ENCODE peak calls at places on chromosome 12, in eight cellular contexts. H is transverse colon, C is endothelial cell of umbilical vein, L is AG09309, E is right lobe of liver, V is AG04449, J is body of pancreas, S is kidney epithelial cell. I is an unnamed sample.

GRCh38 chr12:128910629-128911028 is 57.4 kb downstream of the GLT1D1 start:
- DNase-seq in L (no peak), H (no peak), E (no peak), J (no peak), S (no peak), V (no peak), C (no peak), I (no peak)

GRCh38 chr12:50103767-50104321 is at the start of gene GPD1:
- DNase-seq in H (peak), C (no peak), E (peak), V (no peak), J (peak), S (no peak), L (no peak), I (no peak)

GRCh38 chr12:104788848-104789271 is 169.2 kb downstream of the SLC41A2 start:
- DNase-seq in L (no peak), V (no peak), S (no peak), H (no peak), E (no peak), C (no peak), J (no peak), I (no peak)

GRCh38 chr12:30692470-30692869 is 3.2 kb downstream of the IPO8 start:
- DNase-seq in S (no peak), C (peak), H (no peak), V (no peak), L (no peak), J (no peak), E (no peak), I (no peak)

GRCh38 chr12:128643106-128643651 is 180.6 kb downstream of the SLC15A4 start:
- DNase-seq in C (no peak), L (no peak), H (no peak), V (no peak), S (no peak), J (no peak), E (no peak), I (no peak)

GRCh38 chr12:88406905-88407304 is 173.4 kb downstream of the KITLG start:
- DNase-seq in J (no peak), L (no peak), C (no peak), S (no peak), V (no peak), E (no peak), H (no peak), I (no peak)

GRCh38 chr12:13587721-13588389 is 391.3 kb downstream of the EMP1 start:
- DNase-seq in E (no peak), V (no peak), C (no peak), J (no peak), S (no peak), L (no peak), H (no peak), I (no peak)

GRCh38 chr12:7716391-7716790 is 5.2 kb downstream of the DPPA3 start:
- DNase-seq in V (no peak), S (no peak), C (no peak), E (no peak), H (no peak), L (no peak), J (no peak), I (peak)

GRCh38 chr12:9869307-9870161 is at the start of gene CLEC2B:
- DNase-seq in C (peak), S (peak), V (peak), L (peak), H (no peak), J (no peak), E (no peak), I (peak)

GRCh38 chr12:40587416-40587815 is 104.8 kb upstream of the CNTN1 start:
- DNase-seq in H (no peak), J (no peak), S (no peak), V (no peak), E (no peak), C (no peak), L (no peak), I (no peak)

GRCh38 chr12:104121001-104121400 is 17.0 kb downstream of the NFYB start:
- DNase-seq in V (no peak), H (no peak), L (peak), E (no peak), S (peak), J (no peak), C (peak), I (no peak)

GRCh38 chr12:51823875-51824565 is 24.5 kb downstream of the FIGNL2 start:
- DNase-seq in V (peak), J (peak), E (no peak), S (no peak), L (peak), C (peak), H (peak), I (peak)

GRCh38 chr12:67698711-67699603 is 50.4 kb downstream of the DYRK2 start:
- DNase-seq in E (no peak), H (no peak), L (peak), S (no peak), J (no peak), C (no peak), V (no peak), I (peak)

GRCh38 chr12:121718653-121719239 is 6.2 kb downstream of the TMEM120B start:
- DNase-seq in J (no peak), C (no peak), V (no peak), H (no peak), S (no peak), L (no peak), E (no peak), I (peak)

GRCh38 chr12:47087088-47087688 is 7.4 kb upstream of the AMIGO2 start:
- DNase-seq in E (no peak), J (no peak), H (no peak), S (no peak), V (no peak), L (no peak), C (peak), I (no peak)

GRCh38 chr12:6084969-6085450 is 39.5 kb downstream of the VWF start:
- DNase-seq in C (no peak), J (no peak), S (no peak), L (no peak), V (no peak), H (no peak), E (peak), I (no peak)

GRCh38 chr12:78555802-78556201 is 308.8 kb upstream of the SYT1 start:
- DNase-seq in C (no peak), J (no peak), E (no peak), L (no peak), S (no peak), V (no peak), H (no peak), I (no peak)

GRCh38 chr12:92341333-92341691 is 195.7 kb upstream of the BTG1 start:
- DNase-seq in L (no peak), H (no peak), J (no peak), S (no peak), C (no peak), E (no peak), V (no peak), I (no peak)

GRCh38 chr12:25458047-25458552 is 95.0 kb downstream of the LMNTD1 start:
- DNase-seq in J (no peak), S (peak), C (peak), L (peak), H (no peak), E (no peak), V (peak), I (no peak)

GRCh38 chr12:20439634-20440033 is 71.3 kb downstream of the PDE3A start:
- DNase-seq in C (no peak), L (no peak), H (no peak), V (no peak), E (no peak), J (no peak), S (no peak), I (no peak)

GRCh38 chr12:70724444-70724843 is 87.2 kb upstream of the PTPRB start:
- DNase-seq in C (peak), H (no peak), E (no peak), J (no peak), L (no peak), V (no peak), S (no peak), I (no peak)

DNA sequence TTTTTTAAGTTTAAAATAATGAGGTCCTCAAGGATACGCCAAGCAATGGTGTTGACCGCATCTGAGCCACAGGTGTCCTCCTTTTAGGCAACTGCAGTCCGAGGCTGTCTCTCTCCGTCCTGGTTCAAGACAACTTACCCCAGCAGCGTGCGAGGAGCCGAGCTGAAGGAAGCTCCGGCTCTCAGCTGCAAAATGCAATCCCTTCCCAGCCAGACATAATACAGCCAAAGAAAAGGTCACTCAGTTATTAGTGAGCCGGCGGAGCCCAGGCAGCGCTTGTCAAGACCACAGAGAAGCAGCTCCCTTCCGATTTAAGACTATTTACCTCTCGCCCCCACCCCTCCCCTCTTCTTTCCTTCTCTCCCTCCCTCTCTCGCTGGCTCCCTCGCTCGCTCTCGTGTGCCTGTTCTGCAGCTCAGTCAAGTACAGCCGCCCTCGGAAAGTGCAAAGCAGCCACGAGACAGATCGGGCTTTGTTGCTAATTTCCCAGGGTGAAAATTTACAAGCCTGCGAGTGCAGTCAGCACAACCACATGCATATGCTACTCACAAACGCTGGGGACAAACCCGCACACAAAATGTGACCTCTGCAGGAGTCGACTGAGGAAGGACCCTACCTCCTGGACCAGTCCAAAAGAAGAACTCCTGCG is 363 bp upstream of the LMO3 start:
- DNase-seq in H (no peak), J (peak), C (peak), V (no peak), E (peak), S (no peak), L (no peak), I (no peak)
- H3K4me3 ChIP-seq in H (peak), J (peak), C (peak), V (peak), E (peak), S (peak), L (no peak), I (no peak)

GRCh38 chr12:32483993-32484392 is 84.6 kb downstream of the FGD4 start:
- DNase-seq in H (no peak), L (no peak), C (no peak), V (no peak), E (no peak), J (no peak), S (no peak), I (no peak)

GRCh38 chr12:32489070-32489469 is 89.7 kb downstream of the FGD4 start:
- DNase-seq in L (no peak), S (no peak), C (no peak), E (no peak), H (no peak), J (no peak), V (no peak), I (no peak)

GRCh38 chr12:32486158-32486557 is 86.8 kb downstream of the FGD4 start:
- DNase-seq in J (no peak), C (peak), L (no peak), V (no peak), H (no peak), E (no peak), S (no peak), I (no peak)

GRCh38 chr12:32490801-32491200 is 91.4 kb downstream of the FGD4 start:
- DNase-seq in H (no peak), E (no peak), L (no peak), J (no peak), V (no peak), S (no peak), C (peak), I (no peak)

GRCh38 chr12:32488132-32488531 is 88.8 kb downstream of the FGD4 start:
- DNase-seq in L (no peak), J (no peak), S (no peak), C (no peak), H (no peak), E (no peak), V (no peak), I (no peak)
- H3K4me3 ChIP-seq in L (no peak), J (no peak), S (no peak), C (no peak), H (no peak), E (no peak), V (no peak), I (no peak)

GRCh38 chr12:80406253-80406652 is 37.8 kb upstream of the PTPRQ start:
- DNase-seq in C (no peak), H (no peak), E (no peak), V (no peak), J (no peak), S (no peak), L (no peak), I (no peak)

GRCh38 chr12:80404629-80405028 is 39.4 kb upstream of the PTPRQ start:
- DNase-seq in S (no peak), V (no peak), H (no peak), E (no peak), J (no peak), L (no peak), C (no peak), I (no peak)

GRCh38 chr12:80400591-80400991 is 43.4 kb upstream of the PTPRQ start:
- DNase-seq in H (no peak), S (no peak), J (no peak), L (no peak), E (peak), C (peak), V (no peak), I (no peak)
- H3K4me3 ChIP-seq in H (no peak), S (peak), J (no peak), L (peak), E (no peak), C (peak), V (peak), I (no peak)

DNA sequence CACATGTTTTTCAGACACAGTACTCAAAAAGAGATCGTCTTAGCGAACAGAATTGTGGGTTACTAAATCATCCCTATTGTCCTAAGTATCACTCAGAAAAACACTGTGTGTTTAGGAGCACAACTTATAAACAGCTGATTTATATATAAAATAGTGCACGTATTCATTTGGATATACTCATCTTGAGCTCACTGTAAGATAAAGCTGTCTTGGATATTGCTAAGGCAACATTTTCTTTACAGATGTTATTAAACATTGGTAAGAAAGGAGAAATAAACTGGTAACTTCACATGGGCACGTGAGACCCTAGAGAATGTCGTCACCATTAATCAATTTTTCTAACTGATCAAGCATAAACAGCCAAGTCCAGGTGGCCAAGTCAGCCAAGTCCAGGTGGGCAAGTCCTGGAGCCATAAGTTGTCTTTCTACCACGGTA is 1.7 kb downstream of the PAWR start:
- DNase-seq in J (no peak), V (no peak), H (no peak), L (no peak), S (no peak), C (no peak), E (no peak), I (no peak)
- H3K4me3 ChIP-seq in J (no peak), V (peak), H (peak), L (peak), S (peak), C (peak), E (peak), I (peak)

GRCh38 chr12:109645194-109645593 is 68.4 kb upstream of the FAM222A start:
- DNase-seq in H (no peak), E (no peak), V (no peak), C (no peak), J (no peak), S (no peak), L (no peak), I (no peak)
- H3K4me3 ChIP-seq in H (no peak), E (no peak), V (no peak), C (no peak), J (no peak), S (no peak), L (no peak), I (no peak)